ENCODE peak calls at places on chromosomes 5 and 9, in four cellular contexts. P is neural progenitor cell; Q is CD4-positive, alpha-beta T cell; C is H9. R is an unnamed sample.

GRCh38 chr5:172571892-172572291 is 69.2 kb upstream of the NEURL1B start:
- DNase-seq in P (no peak), Q (no peak), C (no peak), R (no peak)

GRCh38 chr5:10324519-10325370 is 17.0 kb upstream of the CMBL start:
- DNase-seq in P (no peak), Q (no peak), C (peak; percentile 9), R (no peak)

GRCh38 chr5:67347821-67348220 is 151.2 kb upstream of the CD180 start:
- DNase-seq in P (no peak), Q (no peak), C (no peak), R (no peak)

GRCh38 chr5:25006734-25007133 is 362.0 kb upstream of the CDH10 start:
- DNase-seq in P (peak; percentile 57), Q (no peak), C (no peak), R (no peak)

GRCh38 chr5:168874713-168875380 is 295.7 kb upstream of the PANK3 start:
- DNase-seq in P (peak; percentile 59), Q (no peak), C (peak; percentile 48), R (peak; percentile 28)

GRCh38 chr9:13491138-13491492 is 211.6 kb upstream of the MPDZ start:
- DNase-seq in P (no peak), Q (no peak), C (no peak), R (no peak)

GRCh38 chr5:33608476-33609026 is 167.8 kb downstream of the TARS1 start:
- DNase-seq in P (peak; percentile 5), Q (no peak), C (no peak), R (no peak)

GRCh38 chr5:127517110-127517479 is 345 bp upstream of the PRRC1 start:
- DNase-seq in P (no peak), Q (no peak), C (no peak), R (no peak)

GRCh38 chr5:139549162-139549894 is 11.8 kb upstream of the UBE2D2 start:
- DNase-seq in P (no peak), Q (no peak), C (peak; percentile 34), R (no peak)

GRCh38 chr9:95783426-95783975 is 92.0 kb upstream of the ERCC6L2 start:
- DNase-seq in P (no peak), Q (no peak), C (no peak), R (peak; percentile 37)

GRCh38 chr5:139091439-139092156 is 106.6 kb downstream of the SIL1 start:
- DNase-seq in P (peak; percentile 18), Q (no peak), C (no peak), R (no peak)

GRCh38 chr9:37325778-37326177 is 96.7 kb upstream of the GRHPR start:
- DNase-seq in P (no peak), Q (no peak), C (no peak), R (no peak)

GRCh38 chr5:68406767-68407232 is 191.2 kb downstream of the PIK3R1 start:
- DNase-seq in P (no peak), Q (no peak), C (no peak), R (no peak)

GRCh38 chr5:175059687-175060194 is 335.4 kb downstream of the MSX2 start:
- DNase-seq in P (peak; percentile 90), Q (no peak), C (peak; percentile 89), R (peak; percentile 7)

GRCh38 chr5:175021886-175022285 is 297.5 kb downstream of the MSX2 start:
- DNase-seq in P (no peak), Q (no peak), C (no peak), R (no peak)

GRCh38 chr5:75507841-75508240 is 3.6 kb downstream of the CERT1 start:
- DNase-seq in P (no peak), Q (no peak), C (no peak), R (no peak)

GRCh38 chr5:177376107-177376506 is 8.1 kb upstream of the SLC34A1 start:
- DNase-seq in P (no peak), Q (no peak), C (no peak), R (no peak)

GRCh38 chr9:123763910-123764588 is 165.9 kb downstream of the DENND1A start:
- DNase-seq in P (no peak), Q (no peak), C (no peak), R (peak; percentile 61)

GRCh38 chr9:105206821-105207699 is 37.4 kb upstream of the SLC44A1 start:
- DNase-seq in P (no peak), Q (no peak), C (no peak), R (no peak)

GRCh38 chr9:17052626-17053025 is 82.2 kb upstream of the CNTLN start:
- DNase-seq in P (peak; percentile 83), Q (no peak), C (no peak), R (no peak)

GRCh38 chr5:56004874-56005273 is 10.1 kb upstream of the IL6ST start:
- DNase-seq in P (no peak), Q (no peak), C (no peak), R (no peak)

GRCh38 chr5:33774323-33774722 is 117.5 kb downstream of the ADAMTS12 start:
- DNase-seq in P (no peak), Q (no peak), C (no peak), R (no peak)

GRCh38 chr5:176697929-176698520 is 50.7 kb downstream of the TSPAN17 start:
- DNase-seq in P (peak; percentile 82), Q (no peak), C (peak; percentile 86), R (no peak)

GRCh38 chr9:85142461-85143401 is 473.2 kb downstream of the NTRK2 start:
- DNase-seq in P (peak; percentile 23), Q (no peak), C (no peak), R (no peak)

GRCh38 chr9:99807276-99807852 is 14.3 kb upstream of the NR4A3 start:
- DNase-seq in P (peak; percentile 76), Q (peak; percentile 55), C (no peak), R (peak; percentile 61)

GRCh38 chr5:116444373-116445058 is 130.1 kb downstream of the SEMA6A start:
- DNase-seq in P (no peak), Q (no peak), C (no peak), R (no peak)

GRCh38 chr5:67268233-67269011 is 71.8 kb upstream of the CD180 start:
- DNase-seq in P (peak; percentile 71), Q (no peak), C (no peak), R (peak; percentile 91)

GRCh38 chr9:125659201-125659840 is 47.7 kb downstream of the MAPKAP1 start:
- DNase-seq in P (no peak), Q (no peak), C (no peak), R (no peak)

GRCh38 chr5:18985397-18985796 is 1002.6 kb downstream of the CDH18 start:
- DNase-seq in P (peak; percentile 75), Q (no peak), C (no peak), R (no peak)

GRCh38 chr5:69431424-69432303 is 16.7 kb downstream of the MARVELD2 start:
- DNase-seq in P (no peak), Q (no peak), C (no peak), R (no peak)

GRCh38 chr5:40112875-40113274 is 566.8 kb upstream of the PTGER4 start:
- DNase-seq in P (no peak), Q (no peak), C (no peak), R (no peak)

GRCh38 chr9:88978034-88978433 is 13.2 kb upstream of the S1PR3 start:
- DNase-seq in P (no peak), Q (no peak), C (no peak), R (no peak)

GRCh38 chr5:10564838-10565784 is 1.2 kb downstream of the ANKRD33B start:
- DNase-seq in P (peak; percentile 50), Q (no peak), C (no peak), R (no peak)

GRCh38 chr5:159208508-159209437 is 580 bp downstream of the RNF145 start:
- DNase-seq in P (peak; percentile 75), Q (peak; percentile 12), C (peak; percentile 58), R (no peak)

GRCh38 chr9:22452415-22453010 is 5.9 kb downstream of the DMRTA1 start:
- DNase-seq in P (peak; percentile 57), Q (peak; percentile 15), C (no peak), R (peak; percentile 61)

GRCh38 chr5:174623018-174623417 is 101.4 kb upstream of the MSX2 start:
- DNase-seq in P (no peak), Q (no peak), C (no peak), R (no peak)

GRCh38 chr9:89185980-89186379 is 7.4 kb upstream of the SHC3 start:
- DNase-seq in P (peak; percentile 75), Q (no peak), C (peak; percentile 61), R (no peak)

GRCh38 chr9:117286245-117286644 is 128.6 kb downstream of the ASTN2 start:
- DNase-seq in P (no peak), Q (no peak), C (no peak), R (no peak)

GRCh38 chr5:1285883-1286291 is 9.0 kb downstream of the TERT start:
- DNase-seq in P (no peak), Q (no peak), C (no peak), R (no peak)

GRCh38 chr9:128043467-128043868 is 23.7 kb downstream of the NAIF1 start:
- DNase-seq in P (peak; percentile 25), Q (no peak), C (no peak), R (no peak)
- H3K27ac ChIP-seq in P (no peak overlapping the region), Q (no peak overlapping the region), C (no peak overlapping the region), R (no peak overlapping the region)

DNA sequence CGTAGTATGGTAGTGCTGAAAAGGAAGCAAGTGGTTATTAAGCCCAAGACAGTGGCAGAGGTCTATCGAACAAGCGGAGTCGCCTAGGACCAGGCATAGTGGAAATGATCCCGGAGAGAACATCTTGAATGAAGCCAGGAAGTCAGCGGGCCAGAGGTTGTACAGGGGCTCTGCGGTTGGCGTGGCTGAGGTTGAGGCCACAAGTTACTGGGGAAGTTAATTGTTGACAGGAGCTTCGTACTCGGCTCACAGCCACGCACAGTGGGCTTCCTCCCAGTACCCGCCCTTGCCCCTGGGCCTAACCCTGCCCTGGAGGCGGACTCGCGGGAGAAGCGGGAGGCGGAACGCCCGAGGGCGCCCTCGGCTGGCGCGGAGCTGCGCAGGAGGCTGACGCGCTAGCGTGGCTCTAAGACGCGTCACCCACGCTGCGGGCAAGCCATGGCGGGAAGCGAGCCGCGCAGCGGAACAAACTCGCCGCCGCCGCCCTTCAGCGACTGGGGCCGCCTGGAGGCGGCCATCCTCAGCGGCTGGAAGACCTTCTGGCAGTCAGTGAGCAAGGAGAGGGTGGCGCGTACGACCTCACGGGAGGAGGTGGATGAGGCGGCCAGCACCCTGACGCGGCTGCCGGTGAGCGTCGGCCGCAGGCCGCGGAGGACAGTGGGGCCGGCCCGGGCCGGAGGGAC is at the start of gene FBXO4:
- DNase-seq in P (peak; percentile 85), Q (peak; percentile 81), C (peak; percentile 63), R (peak; percentile 56)
- H3K27ac ChIP-seq in P (no peak within 1 kb of the TSS), Q (peak within 1 kb of the TSS; percentile 93), C (no peak within 1 kb of the TSS), R (peak within 1 kb of the TSS; percentile 70)

GRCh38 chr9:83154087-83154736 is 91.3 kb upstream of the RASEF start:
- DNase-seq in P (no peak), Q (no peak), C (no peak), R (peak; percentile 56)
- H3K27ac ChIP-seq in P (no peak overlapping the region), Q (no peak overlapping the region), C (no peak overlapping the region), R (no peak overlapping the region)

GRCh38 chr5:128920345-128921215 is 44.7 kb upstream of the SLC27A6 start:
- DNase-seq in P (no peak), Q (no peak), C (no peak), R (peak; percentile 20)
- H3K27ac ChIP-seq in P (no peak overlapping the region), Q (no peak overlapping the region), C (no peak overlapping the region), R (no peak overlapping the region)

GRCh38 chr9:6715755-6716643 is 41.8 kb upstream of the KDM4C start:
- DNase-seq in P (no peak), Q (peak; percentile 55), C (peak; percentile 58), R (peak; percentile 4)
- H3K27ac ChIP-seq in P (no peak overlapping the region), Q (no peak overlapping the region), C (no peak overlapping the region), R (no peak overlapping the region)